ENCODE peak calls at places on chromosomes 13 and 19, in six cellular contexts. One of them, this sample, is unnamed.

GRCh38 chr13:48165727-48166126 is 67.3 kb upstream of the ITM2B start:
- DNase-seq in tibial artery: no peak
- DNase-seq in right cardiac atrium: no peak
- DNase-seq in A549: no peak
- DNase-seq in substantia nigra: no peak
- DNase-seq in foreskin keratinocyte: no peak
- DNase-seq in this sample: no peak

GRCh38 chr19:36876993-36877938 is 26.6 kb downstream of the ZNF345 start:
- DNase-seq in tibial artery: no peak
- DNase-seq in right cardiac atrium: no peak
- DNase-seq in A549: no peak
- DNase-seq in substantia nigra: no peak
- DNase-seq in foreskin keratinocyte: no peak
- DNase-seq in this sample: no peak

GRCh38 chr19:35486268-35486708 is 4.0 kb downstream of the KRTDAP start:
- DNase-seq in tibial artery: no peak
- DNase-seq in right cardiac atrium: no peak
- DNase-seq in A549: no peak
- DNase-seq in substantia nigra: no peak
- DNase-seq in foreskin keratinocyte: no peak
- DNase-seq in this sample: no peak

GRCh38 chr13:72864142-72865035 is 82.5 kb downstream of the PIBF1 start:
- DNase-seq in tibial artery: no peak
- DNase-seq in right cardiac atrium: no peak
- DNase-seq in A549: no peak
- DNase-seq in substantia nigra: no peak
- DNase-seq in foreskin keratinocyte: no peak
- DNase-seq in this sample: no peak

GRCh38 chr13:111475488-111475887 is 155.0 kb downstream of the TEX29 start:
- DNase-seq in tibial artery: no peak
- DNase-seq in right cardiac atrium: no peak
- DNase-seq in A549: no peak
- DNase-seq in substantia nigra: no peak
- DNase-seq in foreskin keratinocyte: no peak
- DNase-seq in this sample: no peak

GRCh38 chr13:110471833-110472162 is 89.7 kb downstream of the RAB20 start:
- DNase-seq in tibial artery: peak
- DNase-seq in right cardiac atrium: no peak
- DNase-seq in A549: no peak
- DNase-seq in substantia nigra: no peak
- DNase-seq in foreskin keratinocyte: no peak
- DNase-seq in this sample: no peak

GRCh38 chr19:27777242-27777641 is 1435.7 kb downstream of the UQCRFS1 start:
- DNase-seq in tibial artery: no peak
- DNase-seq in right cardiac atrium: no peak
- DNase-seq in A549: no peak
- DNase-seq in substantia nigra: no peak
- DNase-seq in foreskin keratinocyte: no peak
- DNase-seq in this sample: no peak

GRCh38 chr19:4803736-4804695 is 12.5 kb downstream of the FEM1A start:
- DNase-seq in tibial artery: no peak
- DNase-seq in right cardiac atrium: peak
- DNase-seq in A549: peak
- DNase-seq in substantia nigra: no peak
- DNase-seq in foreskin keratinocyte: no peak
- DNase-seq in this sample: no peak

GRCh38 chr13:60331249-60332012 is 65.6 kb upstream of the TDRD3 start:
- DNase-seq in tibial artery: no peak
- DNase-seq in right cardiac atrium: no peak
- DNase-seq in A549: no peak
- DNase-seq in substantia nigra: no peak
- DNase-seq in foreskin keratinocyte: no peak
- DNase-seq in this sample: no peak

GRCh38 chr19:51568456-51568855 is 2.6 kb upstream of the ZNF175 start:
- DNase-seq in tibial artery: no peak
- DNase-seq in right cardiac atrium: no peak
- DNase-seq in A549: no peak
- DNase-seq in substantia nigra: no peak
- DNase-seq in foreskin keratinocyte: no peak
- DNase-seq in this sample: no peak

GRCh38 chr13:74683411-74683810 is 549.2 kb upstream of the KLF12 start:
- DNase-seq in tibial artery: no peak
- DNase-seq in right cardiac atrium: no peak
- DNase-seq in A549: no peak
- DNase-seq in substantia nigra: no peak
- DNase-seq in foreskin keratinocyte: no peak
- DNase-seq in this sample: no peak

GRCh38 chr13:31160857-31161582 is 684 bp downstream of the HSPH1 start:
- DNase-seq in tibial artery: peak
- DNase-seq in right cardiac atrium: peak
- DNase-seq in A549: no peak
- DNase-seq in substantia nigra: peak
- DNase-seq in foreskin keratinocyte: peak
- DNase-seq in this sample: no peak

GRCh38 chr13:99757756-99758464 is 213.7 kb downstream of the ZIC5 start:
- DNase-seq in tibial artery: no peak
- DNase-seq in right cardiac atrium: no peak
- DNase-seq in A549: no peak
- DNase-seq in substantia nigra: no peak
- DNase-seq in foreskin keratinocyte: no peak
- DNase-seq in this sample: no peak

GRCh38 chr19:10142701-10143375 is 23.1 kb upstream of the EIF3G start:
- DNase-seq in tibial artery: no peak
- DNase-seq in right cardiac atrium: no peak
- DNase-seq in A549: no peak
- DNase-seq in substantia nigra: no peak
- DNase-seq in foreskin keratinocyte: no peak
- DNase-seq in this sample: no peak

GRCh38 chr19:373391-374182 is 29.0 kb upstream of the MIER2 start:
- DNase-seq in tibial artery: no peak
- DNase-seq in right cardiac atrium: no peak
- DNase-seq in A549: no peak
- DNase-seq in substantia nigra: no peak
- DNase-seq in foreskin keratinocyte: no peak
- DNase-seq in this sample: no peak

DNA sequence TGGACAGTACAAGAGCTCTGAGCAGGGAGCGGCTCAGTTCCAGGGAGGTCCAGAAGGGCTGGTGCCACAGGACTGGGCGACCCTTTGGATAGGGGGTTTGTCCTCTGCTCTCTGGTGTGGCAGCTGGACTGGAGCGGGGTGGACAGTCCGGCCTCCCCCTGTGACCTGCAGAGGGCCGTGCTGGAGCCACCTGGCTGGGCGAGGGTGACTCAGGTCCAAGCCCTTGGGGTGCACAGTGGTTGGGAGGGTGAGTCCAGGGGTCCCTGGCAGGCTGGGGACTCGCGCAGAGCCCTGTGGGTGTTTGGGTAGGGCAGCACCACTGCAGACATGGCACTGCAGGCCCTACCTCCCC is 7.2 kb downstream of the SSBP4 start:
- DNase-seq in tibial artery: no peak
- DNase-seq in right cardiac atrium: no peak
- DNase-seq in A549: no peak
- DNase-seq in substantia nigra: no peak
- DNase-seq in foreskin keratinocyte: no peak
- DNase-seq in this sample: no peak
- H3K27ac ChIP-seq in tibial artery: peak
- H3K27ac ChIP-seq in right cardiac atrium: peak
- H3K27ac ChIP-seq in A549: peak
- H3K27ac ChIP-seq in substantia nigra: no peak
- H3K27ac ChIP-seq in foreskin keratinocyte: no peak
- H3K27ac ChIP-seq in this sample: no peak

GRCh38 chr19:7987084-7987768 is 18.2 kb downstream of the ELAVL1 start:
- DNase-seq in tibial artery: no peak
- DNase-seq in right cardiac atrium: peak
- DNase-seq in A549: no peak
- DNase-seq in substantia nigra: no peak
- DNase-seq in foreskin keratinocyte: no peak
- DNase-seq in this sample: no peak
- H3K27ac ChIP-seq in tibial artery: no peak
- H3K27ac ChIP-seq in right cardiac atrium: no peak
- H3K27ac ChIP-seq in A549: peak
- H3K27ac ChIP-seq in substantia nigra: no peak
- H3K27ac ChIP-seq in foreskin keratinocyte: no peak
- H3K27ac ChIP-seq in this sample: peak

DNA sequence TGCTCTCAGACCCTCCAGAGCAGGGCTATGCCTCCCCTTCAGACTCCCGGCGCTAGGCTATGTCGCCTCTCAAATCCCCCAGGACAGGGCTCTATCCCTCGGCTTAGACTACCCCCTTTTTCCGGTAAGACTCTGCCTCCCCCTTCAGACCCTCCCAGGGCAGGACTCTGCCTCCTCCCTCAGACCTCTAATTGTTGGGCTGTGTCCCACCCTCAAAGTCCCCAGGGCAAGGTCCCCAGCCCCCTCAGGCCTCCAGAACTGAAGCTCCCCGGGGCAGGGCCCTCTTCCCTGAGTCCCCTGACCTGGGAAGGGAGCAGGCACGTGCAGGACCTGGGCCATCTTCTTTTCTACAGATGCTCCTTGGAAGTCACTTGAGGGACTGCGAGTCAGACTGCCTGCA is 3.2 kb downstream of the KANK2 start:
- DNase-seq in tibial artery: no peak
- DNase-seq in right cardiac atrium: no peak
- DNase-seq in A549: no peak
- DNase-seq in substantia nigra: no peak
- DNase-seq in foreskin keratinocyte: no peak
- DNase-seq in this sample: no peak
- H3K27ac ChIP-seq in tibial artery: peak
- H3K27ac ChIP-seq in right cardiac atrium: peak
- H3K27ac ChIP-seq in A549: peak
- H3K27ac ChIP-seq in substantia nigra: no peak
- H3K27ac ChIP-seq in foreskin keratinocyte: no peak
- H3K27ac ChIP-seq in this sample: no peak

GRCh38 chr19:3441089-3441985 is 39.0 kb downstream of the SMIM24 start:
- DNase-seq in tibial artery: no peak
- DNase-seq in right cardiac atrium: peak
- DNase-seq in A549: no peak
- DNase-seq in substantia nigra: no peak
- DNase-seq in foreskin keratinocyte: no peak
- DNase-seq in this sample: no peak
- H3K27ac ChIP-seq in tibial artery: peak
- H3K27ac ChIP-seq in right cardiac atrium: no peak
- H3K27ac ChIP-seq in A549: peak
- H3K27ac ChIP-seq in substantia nigra: no peak
- H3K27ac ChIP-seq in foreskin keratinocyte: no peak
- H3K27ac ChIP-seq in this sample: no peak

DNA sequence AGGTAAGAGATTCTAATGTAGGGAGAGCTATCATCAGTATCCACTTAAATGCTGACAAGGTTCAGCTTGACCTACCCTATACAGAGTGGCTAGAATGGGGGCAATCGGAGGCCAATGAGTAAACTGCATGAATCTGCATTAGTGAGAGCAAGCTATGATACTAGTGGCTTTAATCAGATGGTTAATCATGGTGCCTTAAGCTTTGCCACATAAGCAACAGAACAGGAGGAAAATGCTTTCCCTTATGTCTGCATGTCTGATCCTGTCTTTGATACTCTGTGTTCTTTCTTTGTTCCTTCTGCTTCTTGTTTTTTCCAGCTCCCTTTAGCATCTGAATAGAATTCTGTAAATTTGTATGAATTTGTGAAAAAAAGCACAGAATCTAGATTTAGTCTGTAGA is 91.1 kb downstream of the WDFY2 start:
- DNase-seq in tibial artery: no peak
- DNase-seq in right cardiac atrium: no peak
- DNase-seq in A549: no peak
- DNase-seq in substantia nigra: no peak
- DNase-seq in foreskin keratinocyte: peak
- DNase-seq in this sample: peak
- H3K27ac ChIP-seq in tibial artery: no peak
- H3K27ac ChIP-seq in right cardiac atrium: no peak
- H3K27ac ChIP-seq in A549: no peak
- H3K27ac ChIP-seq in substantia nigra: no peak
- H3K27ac ChIP-seq in foreskin keratinocyte: peak
- H3K27ac ChIP-seq in this sample: peak